ENCODE peak calls at places on chromosomes 1 and 21, in eight cellular contexts. A, O, C, J, D, Y, H and L are unnamed samples.

GRCh38 chr1:22349302-22350043 is 102.2 kb upstream of the ZBTB40 start:
- DNase-seq in A (no peak), O (no peak), C (no peak), J (no peak), D (no peak), Y (no peak), H (no peak), L (no peak)

GRCh38 chr1:169193191-169193850 is 86.8 kb downstream of the ATP1B1 start:
- DNase-seq in A (no peak), O (peak), C (no peak), J (no peak), D (peak), Y (no peak), H (no peak), L (no peak)

GRCh38 chr1:55632058-55632457 is 416.9 kb upstream of the USP24 start:
- DNase-seq in A (peak), O (peak), C (no peak), J (no peak), D (no peak), Y (no peak), H (no peak), L (no peak)

GRCh38 chr1:182718311-182718710 is 33.9 kb upstream of the RGS8 start:
- DNase-seq in A (no peak), O (no peak), C (no peak), J (no peak), D (no peak), Y (no peak), H (no peak), L (peak)

GRCh38 chr1:178037510-178038253 is 56.2 kb upstream of the RASAL2 start:
- DNase-seq in A (peak), O (peak), C (no peak), J (no peak), D (peak), Y (no peak), H (peak), L (no peak)

GRCh38 chr21:36155603-36156338 is 853 bp upstream of the DOP1B start:
- DNase-seq in A (peak), O (no peak), C (peak), J (no peak), D (no peak), Y (no peak), H (peak), L (no peak)

GRCh38 chr21:38721983-38722382 is 83.7 kb upstream of the ETS2 start:
- DNase-seq in A (no peak), O (peak), C (no peak), J (no peak), D (no peak), Y (no peak), H (no peak), L (no peak)

GRCh38 chr1:117592155-117592554 is 13.7 kb upstream of the TENT5C start:
- DNase-seq in A (no peak), O (no peak), C (no peak), J (no peak), D (no peak), Y (no peak), H (no peak), L (no peak)

GRCh38 chr21:35512321-35512720 is 463.2 kb upstream of the RUNX1 start:
- DNase-seq in A (no peak), O (no peak), C (no peak), J (no peak), D (no peak), Y (no peak), H (no peak), L (no peak)

GRCh38 chr1:201042663-201043461 is 19.3 kb upstream of the KIF21B start:
- DNase-seq in A (peak), O (peak), C (peak), J (peak), D (peak), Y (peak), H (peak), L (peak)

GRCh38 chr1:153345187-153346066 is 3.2 kb downstream of the PGLYRP4 start:
- DNase-seq in A (no peak), O (no peak), C (no peak), J (no peak), D (no peak), Y (no peak), H (no peak), L (peak)

GRCh38 chr1:217780993-217781392 is 149.8 kb downstream of the SPATA17 start:
- DNase-seq in A (peak), O (no peak), C (no peak), J (no peak), D (no peak), Y (no peak), H (no peak), L (no peak)

GRCh38 chr1:202029171-202029665 is 18.8 kb downstream of the ELF3 start:
- DNase-seq in A (peak), O (peak), C (peak), J (no peak), D (no peak), Y (no peak), H (no peak), L (no peak)

GRCh38 chr1:230909974-230910754 is 41.8 kb upstream of the C1orf198 start:
- DNase-seq in A (no peak), O (no peak), C (no peak), J (no peak), D (no peak), Y (no peak), H (no peak), L (no peak)

GRCh38 chr1:202131956-202132821 is 9.5 kb downstream of the GPR37L1 start:
- DNase-seq in A (no peak), O (no peak), C (no peak), J (no peak), D (peak), Y (no peak), H (no peak), L (no peak)

GRCh38 chr1:107003972-107004371 is 52.5 kb upstream of the PRMT6 start:
- DNase-seq in A (peak), O (no peak), C (no peak), J (no peak), D (no peak), Y (no peak), H (no peak), L (no peak)

GRCh38 chr1:154329551-154330131 is 4.3 kb downstream of the ATP8B2 start:
- DNase-seq in A (no peak), O (no peak), C (no peak), J (no peak), D (no peak), Y (peak), H (no peak), L (no peak)

GRCh38 chr1:180166436-180166800 is 11.7 kb downstream of the QSOX1 start:
- DNase-seq in A (no peak), O (no peak), C (no peak), J (no peak), D (no peak), Y (no peak), H (no peak), L (no peak)

GRCh38 chr1:62437273-62437945 is 560 bp downstream of the USP1 start:
- DNase-seq in A (no peak), O (peak), C (no peak), J (peak), D (no peak), Y (no peak), H (no peak), L (no peak)

GRCh38 chr21:45322960-45323461 is 35.3 kb upstream of the POFUT2 start:
- DNase-seq in A (no peak), O (peak), C (no peak), J (no peak), D (peak), Y (no peak), H (peak), L (no peak)

GRCh38 chr1:205346956-205347574 is 9.7 kb downstream of the KLHDC8A start:
- DNase-seq in A (peak), O (no peak), C (no peak), J (no peak), D (no peak), Y (no peak), H (no peak), L (no peak)

GRCh38 chr1:182054698-182055326 is 6.7 kb downstream of the ZNF648 start:
- DNase-seq in A (peak), O (peak), C (peak), J (peak), D (peak), Y (peak), H (peak), L (peak)

GRCh38 chr1:239811211-239811902 is 280.3 kb upstream of the FMN2 start:
- DNase-seq in A (no peak), O (no peak), C (no peak), J (no peak), D (no peak), Y (peak), H (peak), L (no peak)

GRCh38 chr1:26278303-26278702 is 1.6 kb upstream of the SH3BGRL3 start:
- DNase-seq in A (peak), O (peak), C (no peak), J (no peak), D (no peak), Y (peak), H (no peak), L (peak)

GRCh38 chr1:52059326-52059725 is 3.2 kb downstream of the BTF3L4 start:
- DNase-seq in A (peak), O (peak), C (no peak), J (no peak), D (no peak), Y (no peak), H (no peak), L (no peak)

GRCh38 chr1:229105109-229105508 is 165.8 kb upstream of the RAB4A start:
- DNase-seq in A (no peak), O (no peak), C (no peak), J (no peak), D (no peak), Y (no peak), H (no peak), L (no peak)

GRCh38 chr1:223731076-223731770 is 18.9 kb downstream of the CAPN2 start:
- DNase-seq in A (peak), O (peak), C (no peak), J (no peak), D (peak), Y (no peak), H (no peak), L (no peak)

GRCh38 chr1:30172757-30173156 is 550.6 kb downstream of the MATN1 start:
- DNase-seq in A (no peak), O (no peak), C (no peak), J (no peak), D (no peak), Y (no peak), H (no peak), L (no peak)

GRCh38 chr1:108646661-108647269 is 14.1 kb downstream of the HENMT1 start:
- DNase-seq in A (peak), O (peak), C (no peak), J (no peak), D (peak), Y (peak), H (no peak), L (peak)

GRCh38 chr21:43287111-43287973 is 118.5 kb downstream of the CRYAA start:
- DNase-seq in A (peak), O (no peak), C (peak), J (no peak), D (no peak), Y (no peak), H (no peak), L (no peak)

GRCh38 chr1:25658791-25659431 is 42.3 kb downstream of the MAN1C1 start:
- DNase-seq in A (no peak), O (peak), C (no peak), J (no peak), D (peak), Y (peak), H (no peak), L (no peak)

GRCh38 chr1:118144777-118145176 is 40.3 kb downstream of the SPAG17 start:
- DNase-seq in A (no peak), O (peak), C (no peak), J (no peak), D (no peak), Y (no peak), H (no peak), L (no peak)

GRCh38 chr1:241817956-241818612 is 29.9 kb upstream of the EXO1 start:
- DNase-seq in A (no peak), O (no peak), C (no peak), J (no peak), D (no peak), Y (no peak), H (no peak), L (no peak)

GRCh38 chr1:207461649-207462048 is 7.5 kb downstream of the CR2 start:
- DNase-seq in A (no peak), O (no peak), C (no peak), J (no peak), D (no peak), Y (no peak), H (no peak), L (no peak)

GRCh38 chr1:37509181-37509580 is 5.4 kb downstream of the MEAF6 start:
- DNase-seq in A (peak), O (peak), C (no peak), J (no peak), D (no peak), Y (no peak), H (no peak), L (no peak)

GRCh38 chr1:30694248-30695175 is 28.9 kb downstream of the MATN1 start:
- DNase-seq in A (no peak), O (no peak), C (no peak), J (no peak), D (no peak), Y (no peak), H (no peak), L (no peak)

GRCh38 chr1:209783338-209783737 is 1.0 kb downstream of the C1orf74 start:
- DNase-seq in A (no peak), O (no peak), C (no peak), J (no peak), D (no peak), Y (no peak), H (no peak), L (no peak)

GRCh38 chr1:244180256-244180655 is 129.2 kb downstream of the ZBTB18 start:
- DNase-seq in A (no peak), O (peak), C (no peak), J (no peak), D (no peak), Y (no peak), H (no peak), L (no peak)

GRCh38 chr1:91781371-91781825 is 104.6 kb downstream of the TGFBR3 start:
- DNase-seq in A (peak), O (peak), C (no peak), J (no peak), D (no peak), Y (no peak), H (no peak), L (no peak)